ENCODE peak calls at places on chromosomes 11 and 22, in five cellular contexts. I, A, C, O and T are unnamed samples.

GRCh38 chr22:49776053-49776511 is 51.6 kb downstream of the BRD1 start:
- DNase-seq in O (no peak), I (no peak), C (no peak), A (no peak), T (no peak)

GRCh38 chr11:70090989-70091388 is 12.9 kb downstream of the ANO1 start:
- DNase-seq in O (no peak), A (no peak), C (no peak), I (no peak), T (no peak)

GRCh38 chr22:20585640-20586402 is 78.4 kb downstream of the MED15 start:
- DNase-seq in A (no peak), I (no peak), C (no peak), O (no peak), T (no peak)

GRCh38 chr22:21824439-21824912 is 43.0 kb downstream of the MAPK1 start:
- DNase-seq in I (no peak), A (no peak), O (no peak), C (no peak), T (no peak)

GRCh38 chr11:121111053-121111724 is 10.1 kb downstream of the TECTA start:
- DNase-seq in C (no peak), O (no peak), I (no peak), A (no peak), T (no peak)

GRCh38 chr11:99822846-99823565 is 802.3 kb downstream of the CNTN5 start:
- DNase-seq in O (no peak), C (no peak), A (no peak), I (no peak), T (no peak)

GRCh38 chr22:43988116-43988817 is 33.0 kb downstream of the SAMM50 start:
- DNase-seq in C (no peak), I (no peak), O (no peak), A (no peak), T (no peak)

GRCh38 chr11:107683807-107684206 is 28.0 kb downstream of the SLN start:
- DNase-seq in O (no peak), C (peak), A (no peak), I (no peak), T (peak)

GRCh38 chr11:110349109-110349996 is 52.9 kb upstream of the RDX start:
- DNase-seq in C (no peak), A (no peak), I (peak), O (no peak), T (no peak)

GRCh38 chr11:105033344-105033743 is 1.6 kb downstream of the CASP1 start:
- DNase-seq in A (no peak), O (no peak), I (no peak), C (no peak), T (no peak)

GRCh38 chr11:130213143-130213978 is 53.8 kb downstream of the ST14 start:
- DNase-seq in I (no peak), O (peak), A (peak), C (peak), T (peak)

GRCh38 chr11:61922539-61922938 is 5.2 kb upstream of the RAB3IL1 start:
- DNase-seq in C (no peak), I (no peak), A (no peak), O (peak), T (no peak)

GRCh38 chr22:37505989-37506388 is 13.2 kb downstream of the CARD10 start:
- DNase-seq in A (no peak), I (no peak), C (no peak), O (no peak), T (no peak)

GRCh38 chr11:1256257-1257045 is 33.6 kb downstream of the MUC5B start:
- DNase-seq in A (no peak), I (no peak), C (no peak), O (no peak), T (no peak)

GRCh38 chr11:72686639-72687215 is 12.5 kb upstream of the PDE2A start:
- DNase-seq in I (no peak), A (no peak), O (no peak), C (no peak), T (no peak)

GRCh38 chr11:118785362-118785761 is 5.6 kb downstream of the DDX6 start:
- DNase-seq in C (no peak), O (no peak), A (no peak), I (no peak), T (no peak)

GRCh38 chr22:23698673-23699235 is 7.9 kb downstream of the RGL4 start:
- DNase-seq in A (no peak), O (no peak), C (no peak), I (no peak), T (no peak)

GRCh38 chr11:11584446-11584810 is 37.4 kb downstream of the GALNT18 start:
- DNase-seq in C (peak), A (peak), I (no peak), O (no peak), T (peak)

GRCh38 chr22:39959640-39960447 is at the start of gene TMA7B:
- DNase-seq in O (no peak), C (no peak), A (peak), I (no peak), T (peak)

GRCh38 chr11:1382831-1383607 is 6.7 kb upstream of the BRSK2 start:
- DNase-seq in O (peak), A (peak), C (peak), I (peak), T (peak)

GRCh38 chr11:74773481-74773880 is 24.8 kb downstream of the RNF169 start:
- DNase-seq in O (no peak), A (no peak), I (no peak), C (no peak), T (no peak)

GRCh38 chr11:46290598-46291309 is 13.3 kb downstream of the CREB3L1 start:
- DNase-seq in O (peak), C (no peak), A (no peak), I (no peak), T (no peak)

GRCh38 chr11:10356161-10356560 is 51.3 kb downstream of the ADM start:
- DNase-seq in O (no peak), I (no peak), A (no peak), C (no peak), T (no peak)

GRCh38 chr11:134785059-134785458 is 373.0 kb upstream of the B3GAT1 start:
- DNase-seq in C (no peak), O (no peak), I (no peak), A (no peak), T (no peak)

GRCh38 chr11:15893080-15893492 is 463.3 kb downstream of the SOX6 start:
- DNase-seq in I (no peak), C (no peak), A (no peak), O (no peak), T (no peak)

GRCh38 chr11:72037554-72038311 is 39.0 kb downstream of the IL18BP start:
- DNase-seq in C (no peak), I (no peak), O (no peak), A (no peak), T (no peak)

GRCh38 chr11:124938206-124938765 is 2.4 kb upstream of the HEPACAM start:
- DNase-seq in I (no peak), C (no peak), O (no peak), A (no peak), T (no peak)

GRCh38 chr11:128379587-128380279 is 207.6 kb downstream of the ETS1 start:
- DNase-seq in I (no peak), A (no peak), C (no peak), O (no peak), T (no peak)

GRCh38 chr11:75731095-75731494 is 13.5 kb downstream of the MOGAT2 start:
- DNase-seq in I (no peak), O (no peak), C (no peak), A (no peak), T (no peak)

GRCh38 chr22:44396727-44397722 is 84.3 kb upstream of the SHISAL1 start:
- DNase-seq in A (no peak), O (no peak), C (no peak), I (no peak), T (no peak)

GRCh38 chr11:10487002-10487647 is 32.1 kb downstream of the AMPD3 start:
- DNase-seq in C (no peak), O (no peak), I (no peak), A (no peak), T (no peak)

GRCh38 chr11:112082729-112083128 is 3.8 kb downstream of the TIMM8B start:
- DNase-seq in A (no peak), O (no peak), I (no peak), C (no peak), T (no peak)

GRCh38 chr11:61587951-61588695 is 7.2 kb upstream of the SYT7 start:
- DNase-seq in C (peak), I (no peak), A (peak), O (peak), T (peak)

GRCh38 chr11:90453525-90453924 is 230.7 kb upstream of the CHORDC1 start:
- DNase-seq in A (no peak), C (no peak), O (no peak), I (no peak), T (no peak)

DNA sequence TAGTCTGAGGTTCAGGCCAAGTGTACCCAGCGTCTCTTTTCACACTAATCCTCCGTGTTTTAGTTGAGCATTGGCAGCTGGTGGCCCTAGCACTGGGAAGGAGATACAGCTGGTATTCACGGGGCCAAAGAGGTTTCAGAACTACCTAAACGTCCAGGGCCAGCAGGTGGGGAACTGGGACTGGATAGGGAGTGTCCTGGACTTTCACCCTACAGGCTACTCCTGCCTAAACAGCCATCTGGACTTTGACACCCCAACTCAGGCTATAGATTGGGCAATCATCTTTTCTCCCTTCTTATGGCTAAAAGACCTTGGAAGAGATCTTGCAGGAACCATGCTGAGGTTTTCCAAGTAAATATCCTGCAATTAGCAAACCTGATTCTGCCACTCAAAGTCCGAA is 2.8 kb downstream of the SPON1 start:
- DNase-seq in A (no peak), O (no peak), I (no peak), C (no peak), T (no peak)
- TF ChIP-seq POLR2A in A (no peak), O (no peak), I (no peak), C (no peak), T (no peak)

DNA sequence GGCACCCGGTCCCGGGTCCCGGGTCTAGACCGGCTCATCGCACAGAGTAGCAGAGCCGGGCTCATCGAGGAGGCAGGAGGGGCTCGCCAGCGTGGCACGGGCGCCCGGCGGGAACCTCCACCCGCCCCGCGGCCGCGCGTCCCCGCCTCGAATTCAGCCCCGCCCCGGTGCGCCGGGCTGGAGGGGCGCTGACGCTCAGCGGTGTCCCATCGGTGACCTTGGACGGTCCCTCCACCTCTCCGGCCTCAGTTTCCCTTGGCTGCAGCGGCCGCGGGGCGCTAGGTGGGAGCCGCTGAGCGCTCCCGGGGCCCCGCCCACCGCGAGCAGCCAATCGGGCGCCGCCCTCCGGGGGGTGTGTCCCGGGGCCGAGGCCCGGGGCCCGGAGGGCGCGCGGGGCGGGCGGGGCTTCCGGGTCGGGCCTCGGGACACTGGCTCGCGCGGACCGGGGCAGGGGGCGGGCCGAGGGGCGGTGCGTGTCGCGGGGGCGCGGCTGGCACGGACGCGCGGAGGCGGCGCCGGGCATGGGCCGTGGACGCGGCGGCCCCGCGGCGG is at the start of gene PPARA:
- DNase-seq in C (peak), O (peak), I (no peak), A (peak), T (peak)
- TF ChIP-seq POLR2A in C (peak), O (peak), I (no peak), A (no peak), T (no peak)

GRCh38 chr11:8258771-8259170 is 4.9 kb downstream of the LMO1 start:
- DNase-seq in O (no peak), C (no peak), A (peak), I (no peak), T (no peak)

GRCh38 chr11:8259316-8259995 is 4.2 kb downstream of the LMO1 start:
- DNase-seq in A (no peak), C (no peak), O (no peak), I (no peak), T (no peak)

GRCh38 chr11:8256271-8257002 is 7.2 kb downstream of the LMO1 start:
- DNase-seq in C (no peak), I (no peak), A (no peak), O (no peak), T (no peak)

GRCh38 chr11:8258289-8258688 is 5.4 kb downstream of the LMO1 start:
- DNase-seq in C (no peak), O (no peak), I (no peak), A (no peak), T (no peak)

DNA sequence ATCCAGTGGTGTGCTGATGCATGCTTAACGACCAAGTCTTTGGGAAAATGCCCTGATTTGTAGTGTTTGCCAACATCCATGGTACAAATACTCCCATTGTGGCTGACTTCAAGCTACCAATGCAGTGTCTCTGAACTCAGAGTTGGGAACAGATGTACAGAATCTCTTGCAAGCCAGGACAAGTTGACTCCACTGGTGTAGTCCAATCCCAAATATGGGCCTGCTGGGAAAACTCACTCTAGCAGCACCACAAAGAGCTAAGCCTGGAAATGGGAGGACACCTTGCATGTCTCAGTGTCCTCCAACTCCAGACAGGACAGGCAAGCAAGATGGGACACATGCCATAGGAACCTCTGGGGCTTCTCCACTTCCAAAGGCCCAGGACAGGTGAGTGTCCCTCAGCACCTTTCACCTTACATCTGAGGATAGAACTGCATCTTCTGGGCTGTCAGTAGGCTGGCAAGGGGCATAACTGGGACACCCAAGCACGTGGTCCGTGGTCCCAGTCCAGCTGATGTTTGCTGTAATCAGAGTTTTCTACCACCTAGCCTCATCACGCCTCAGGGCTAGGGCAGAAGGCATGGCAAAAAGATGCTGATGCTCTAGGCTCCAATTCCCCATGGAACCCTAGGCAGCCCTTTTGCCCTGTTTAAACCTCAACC is 6.5 kb downstream of the LMO1 start:
- DNase-seq in I (no peak), O (no peak), A (no peak), C (no peak), T (no peak)
- TF ChIP-seq POLR2A in I (no peak), O (no peak), A (no peak), C (no peak), T (no peak)

GRCh38 chr11:82901165-82901938 is at the start of gene DDIAS:
- DNase-seq in O (peak), C (peak), A (peak), I (peak), T (peak)
- TF ChIP-seq POLR2A in O (peak), C (peak), A (peak), I (peak), T (peak)